ENCODE peak calls at places on chromosomes 11 and 22, in six cellular contexts. R is brain pericyte, A is EH, P is NCI-H510A treated with DMSO at 0.1 percent for 48 hours, E is EL, F is H9. Q is an unnamed sample.

GRCh38 chr11:1888347-1888753 is 3.3 kb downstream of the PRR33 start:
- DNase-seq in R (no peak), A (no peak), P (no peak), E (no peak), F (no peak), Q (no peak)

GRCh38 chr11:88579466-88579865 is 241.9 kb upstream of the CTSC start:
- DNase-seq in R (no peak), A (no peak), P (no peak), E (no peak), F (no peak), Q (no peak)

GRCh38 chr22:26479043-26479791 is 4.4 kb downstream of the HPS4 start:
- DNase-seq in R (no peak), A (no peak), P (no peak), E (no peak), F (no peak), Q (peak)

GRCh38 chr11:36478700-36479329 is 31.3 kb downstream of the TRAF6 start:
- DNase-seq in R (no peak), A (peak), P (peak), E (peak), F (no peak), Q (peak)

GRCh38 chr11:2142762-2143202 is 3.6 kb upstream of the IGF2 start:
- DNase-seq in R (no peak), A (peak), P (no peak), E (peak), F (no peak), Q (no peak)

GRCh38 chr11:113481672-113482071 is 6.5 kb upstream of the DRD2 start:
- DNase-seq in R (no peak), A (no peak), P (no peak), E (no peak), F (no peak), Q (no peak)

GRCh38 chr11:57646221-57646620 is 3.5 kb downstream of the YPEL4 start:
- DNase-seq in R (no peak), A (no peak), P (no peak), E (no peak), F (no peak), Q (no peak)

GRCh38 chr11:85663781-85664560 is 958 bp downstream of the CREBZF start:
- DNase-seq in R (no peak), A (peak), P (peak), E (peak), F (peak), Q (no peak)

GRCh38 chr11:72850832-72851231 is 36.6 kb downstream of the ATG16L2 start:
- DNase-seq in R (no peak), A (no peak), P (no peak), E (no peak), F (no peak), Q (no peak)

GRCh38 chr11:28649922-28650321 is 541.7 kb downstream of the METTL15 start:
- DNase-seq in R (no peak), A (peak), P (no peak), E (peak), F (no peak), Q (no peak)

GRCh38 chr11:86802601-86803051 is 2.3 kb downstream of the PRSS23 start:
- DNase-seq in R (no peak), A (peak), P (peak), E (peak), F (peak), Q (peak)

GRCh38 chr22:47167056-47167455 is 404.6 kb downstream of the TBC1D22A start:
- DNase-seq in R (no peak), A (no peak), P (peak), E (no peak), F (peak), Q (no peak)

GRCh38 chr11:108002476-108002875 is 6.2 kb upstream of the CUL5 start:
- DNase-seq in R (no peak), A (no peak), P (no peak), E (no peak), F (no peak), Q (no peak)

GRCh38 chr11:36013950-36014349 is 70.1 kb downstream of the LDLRAD3 start:
- DNase-seq in R (no peak), A (no peak), P (no peak), E (no peak), F (no peak), Q (no peak)

GRCh38 chr22:29079218-29079901 is 6.5 kb downstream of the KREMEN1 start:
- DNase-seq in R (no peak), A (peak), P (peak), E (no peak), F (no peak), Q (peak)

GRCh38 chr11:73087730-73088129 is 54.4 kb downstream of the FCHSD2 start:
- DNase-seq in R (no peak), A (peak), P (peak), E (no peak), F (no peak), Q (no peak)

GRCh38 chr22:46499798-46500174 is 37.6 kb downstream of the CELSR1 start:
- DNase-seq in R (no peak), A (no peak), P (no peak), E (no peak), F (no peak), Q (no peak)

GRCh38 chr11:78426845-78427244 is 9.2 kb upstream of the GAB2 start:
- DNase-seq in R (no peak), A (no peak), P (no peak), E (no peak), F (no peak), Q (no peak)

GRCh38 chr11:32088117-32088941 is 2.5 kb upstream of the RCN1 start:
- DNase-seq in R (peak), A (peak), P (no peak), E (peak), F (no peak), Q (no peak)

GRCh38 chr22:43213066-43213465 is 26.1 kb upstream of the TTLL12 start:
- DNase-seq in R (no peak), A (peak), P (no peak), E (no peak), F (peak), Q (no peak)

GRCh38 chr11:67613960-67614715 is 7.4 kb downstream of the NDUFV1 start:
- DNase-seq in R (no peak), A (peak), P (no peak), E (peak), F (peak), Q (no peak)

GRCh38 chr11:77557553-77557952 is 32.2 kb upstream of the AQP11 start:
- DNase-seq in R (no peak), A (peak), P (peak), E (peak), F (peak), Q (peak)

GRCh38 chr11:24391165-24391564 is 105.7 kb upstream of the LUZP2 start:
- DNase-seq in R (no peak), A (no peak), P (no peak), E (peak), F (no peak), Q (no peak)

GRCh38 chr22:42282252-42282942 is 11.9 kb upstream of the TCF20 start:
- DNase-seq in R (no peak), A (no peak), P (no peak), E (no peak), F (peak), Q (peak)

GRCh38 chr11:65487467-65488272 is 11.2 kb upstream of the MALAT1 start:
- DNase-seq in R (peak), A (peak), P (peak), E (peak), F (peak), Q (peak)

GRCh38 chr11:22192642-22193347 is at the start of gene ANO5:
- DNase-seq in R (no peak), A (no peak), P (peak), E (no peak), F (peak), Q (peak)

GRCh38 chr11:63537293-63538101 is 889 bp downstream of the PLAAT4 start:
- DNase-seq in R (peak), A (peak), P (no peak), E (peak), F (no peak), Q (no peak)

GRCh38 chr22:38135133-38135706 is 24.7 kb upstream of the BAIAP2L2 start:
- DNase-seq in R (no peak), A (peak), P (no peak), E (peak), F (no peak), Q (no peak)

GRCh38 chr11:119299416-119299815 is 17.5 kb downstream of the MCAM start:
- DNase-seq in R (no peak), A (no peak), P (no peak), E (no peak), F (no peak), Q (no peak)

GRCh38 chr11:26994579-26995210 is 783 bp downstream of the FIBIN start:
- DNase-seq in R (no peak), A (no peak), P (no peak), E (no peak), F (peak), Q (no peak)

GRCh38 chr11:14095882-14096281 is 133.4 kb downstream of the SPON1 start:
- DNase-seq in R (no peak), A (no peak), P (no peak), E (no peak), F (no peak), Q (no peak)

GRCh38 chr11:59413646-59414045 is 12.6 kb downstream of the OR5A2 start:
- DNase-seq in R (no peak), A (no peak), P (no peak), E (no peak), F (no peak), Q (no peak)

GRCh38 chr11:75265851-75266531 is 25.4 kb downstream of the TPBGL start:
- DNase-seq in R (no peak), A (no peak), P (no peak), E (peak), F (no peak), Q (no peak)

GRCh38 chr11:128506999-128507591 is 80.3 kb downstream of the ETS1 start:
- DNase-seq in R (no peak), A (peak), P (peak), E (peak), F (no peak), Q (peak)

GRCh38 chr11:73141309-73142127 is 600 bp downstream of the FCHSD2 start:
- DNase-seq in R (no peak), A (peak), P (peak), E (peak), F (peak), Q (no peak)

GRCh38 chr22:27799334-27800249 is 2.0 kb downstream of the MN1 start:
- DNase-seq in R (no peak), A (peak), P (no peak), E (peak), F (peak), Q (no peak)

GRCh38 chr11:76891285-76891684 is 30.6 kb downstream of the ACER3 start:
- DNase-seq in R (no peak), A (no peak), P (no peak), E (no peak), F (no peak), Q (no peak)

GRCh38 chr11:19320764-19321163 is 80.0 kb upstream of the E2F8 start:
- DNase-seq in R (no peak), A (no peak), P (no peak), E (no peak), F (no peak), Q (no peak)

GRCh38 chr22:23677701-23677995 is 13.2 kb upstream of the RGL4 start:
- DNase-seq in R (no peak), A (no peak), P (no peak), E (no peak), F (no peak), Q (no peak)

Q was measured in SHP77 treated with DMSO at 0.1 percent for 48 hours.